ENCODE peak calls at places on chromosomes 16 and 17, in nine cellular contexts. D is spleen, V is neural progenitor cell, E is type B pancreatic cell, P is thoracic aorta, T is upper lobe of right lung, Q is astrocyte of the spinal cord, F is foreskin fibroblast, Y is A549. H is an unnamed sample.

GRCh38 chr17:47087093-47087492 is 102.0 kb downstream of the CDC27 start:
- DNase-seq in D (no peak), V (no peak), E (no peak), P (no peak), T (no peak), Q (no peak), F (no peak), Y (no peak), H (no peak)

GRCh38 chr16:17277981-17278381 is 192.8 kb downstream of the XYLT1 start:
- DNase-seq in D (no peak), V (peak), E (no peak), P (no peak), T (no peak), Q (no peak), F (no peak), Y (peak), H (peak)

GRCh38 chr16:80231888-80232287 is 308.9 kb upstream of the DYNLRB2 start:
- DNase-seq in D (no peak), V (no peak), E (no peak), P (no peak), T (no peak), Q (peak), F (peak), Y (no peak), H (no peak)

GRCh38 chr16:4976079-4976478 is 17.9 kb downstream of the SEC14L5 start:
- DNase-seq in D (peak), V (no peak), E (no peak), P (no peak), T (no peak), Q (no peak), F (no peak), Y (no peak), H (no peak)

GRCh38 chr17:46026045-46026814 is 27.2 kb downstream of the STH start:
- DNase-seq in D (peak), V (no peak), E (no peak), P (no peak), T (no peak), Q (no peak), F (no peak), Y (no peak), H (no peak)

GRCh38 chr16:937311-937710 is 33.5 kb downstream of the LMF1 start:
- DNase-seq in D (peak), V (no peak), E (no peak), P (no peak), T (no peak), Q (no peak), F (no peak), Y (no peak), H (no peak)

GRCh38 chr16:81053761-81054160 is 18.1 kb downstream of the ATMIN start:
- DNase-seq in D (no peak), V (no peak), E (no peak), P (no peak), T (no peak), Q (no peak), F (no peak), Y (no peak), H (no peak)

GRCh38 chr17:80843741-80844156 is 147.9 kb upstream of the CHMP6 start:
- DNase-seq in D (peak), V (no peak), E (no peak), P (no peak), T (peak), Q (no peak), F (no peak), Y (no peak), H (no peak)

GRCh38 chr17:61475726-61476125 is 23.5 kb downstream of the TBX4 start:
- DNase-seq in D (peak), V (no peak), E (no peak), P (no peak), T (peak), Q (no peak), F (peak), Y (no peak), H (no peak)

GRCh38 chr17:61388561-61389356 is 10.9 kb upstream of the TBX2 start:
- DNase-seq in D (no peak), V (no peak), E (no peak), P (no peak), T (no peak), Q (no peak), F (no peak), Y (no peak), H (no peak)

GRCh38 chr16:73093146-73094144 is 45.5 kb upstream of the ZFHX3 start:
- DNase-seq in D (no peak), V (no peak), E (no peak), P (peak), T (no peak), Q (peak), F (no peak), Y (no peak), H (no peak)

GRCh38 chr17:38871247-38871991 is 1.6 kb downstream of the LASP1 start:
- DNase-seq in D (peak), V (peak), E (no peak), P (peak), T (peak), Q (peak), F (peak), Y (peak), H (peak)
- TF ChIP-seq CTCF in D (no peak), V (no peak), E (no peak), P (no peak), T (peak), Q (peak), F (no peak), Y (peak), H (peak)

GRCh38 chr17:42676424-42677011 is at the start of gene PLEKHH3:
- DNase-seq in D (peak), V (peak), E (no peak), P (no peak), T (no peak), Q (no peak), F (no peak), Y (no peak), H (no peak)

GRCh38 chr17:42674755-42675347 is 1.9 kb downstream of the PLEKHH3 start:
- DNase-seq in D (no peak), V (peak), E (no peak), P (no peak), T (peak), Q (no peak), F (no peak), Y (no peak), H (peak)

GRCh38 chr17:42675348-42675983 is 1.3 kb downstream of the PLEKHH3 start:
- DNase-seq in D (no peak), V (no peak), E (no peak), P (no peak), T (peak), Q (no peak), F (no peak), Y (no peak), H (peak)

GRCh38 chr17:42677012-42677857 is 441 bp upstream of the PLEKHH3 start:
- DNase-seq in D (peak), V (peak), E (peak), P (peak), T (peak), Q (peak), F (peak), Y (peak), H (peak)

GRCh38 chr17:42675984-42676423 is 790 bp downstream of the PLEKHH3 start:
- DNase-seq in D (peak), V (no peak), E (no peak), P (no peak), T (peak), Q (peak), F (peak), Y (peak), H (peak)
- TF ChIP-seq CTCF in D (no peak), V (no peak), E (no peak), P (no peak), T (no peak), Q (no peak), F (no peak), Y (no peak), H (no peak)

DNA sequence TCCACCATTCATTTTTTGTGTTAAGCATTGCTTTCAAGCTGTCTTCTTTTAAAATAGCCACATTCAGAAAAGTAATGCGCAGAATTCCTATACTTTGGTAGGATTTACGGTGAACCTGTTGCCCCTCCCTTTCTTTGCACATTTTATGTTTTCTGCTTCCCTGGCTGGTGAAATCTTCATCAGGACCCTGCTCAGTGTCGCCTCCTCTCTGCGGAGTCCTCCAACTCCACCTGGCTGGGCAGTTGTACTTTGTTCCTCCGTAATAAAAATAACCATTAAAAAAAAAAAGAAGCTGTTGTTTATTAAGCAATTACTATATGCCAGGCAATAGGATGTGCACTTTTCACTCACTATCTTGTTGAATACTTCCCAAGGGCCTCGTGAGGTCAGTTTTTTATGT is 2.9 kb downstream of the UMOD start:
- DNase-seq in D (no peak), V (peak), E (no peak), P (no peak), T (no peak), Q (no peak), F (no peak), Y (no peak), H (no peak)
- TF ChIP-seq CTCF in D (no peak), V (peak), E (peak), P (no peak), T (no peak), Q (no peak), F (no peak), Y (no peak), H (no peak)

GRCh38 chr17:16976686-16977550 is 5.0 kb upstream of the TNFRSF13B start:
- DNase-seq in D (no peak), V (no peak), E (no peak), P (no peak), T (no peak), Q (no peak), F (no peak), Y (no peak), H (no peak)
- TF ChIP-seq CTCF in D (no peak), V (no peak), E (no peak), P (no peak), T (no peak), Q (no peak), F (no peak), Y (no peak), H (no peak)

GRCh38 chr17:52158450-52159042 is at the start of gene CA10:
- DNase-seq in D (no peak), V (peak), E (no peak), P (no peak), T (no peak), Q (no peak), F (no peak), Y (no peak), H (no peak)
- TF ChIP-seq CTCF in D (no peak), V (peak), E (peak), P (no peak), T (no peak), Q (no peak), F (no peak), Y (no peak), H (no peak)

DNA sequence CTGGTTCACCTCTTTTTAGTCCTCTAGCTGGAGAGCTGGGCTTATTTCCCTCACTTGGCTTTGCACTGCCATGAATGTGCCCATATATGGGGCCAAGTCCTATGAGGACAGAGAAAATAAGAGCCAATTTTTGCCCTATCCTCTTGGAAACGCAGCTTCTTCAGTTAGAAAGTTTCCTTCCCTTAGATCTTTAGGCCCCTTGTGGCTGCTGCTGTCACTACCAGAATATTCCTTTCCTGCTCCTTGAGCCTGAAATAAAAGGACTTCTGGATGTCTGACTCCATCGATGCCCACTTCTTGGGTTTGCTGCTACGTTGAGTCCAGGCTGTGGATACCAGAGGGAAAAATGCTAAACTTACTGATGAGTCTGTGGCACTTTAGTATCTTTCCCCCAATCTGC is 487.1 kb downstream of the GRIN2A start:
- DNase-seq in D (no peak), V (peak), E (no peak), P (no peak), T (no peak), Q (no peak), F (no peak), Y (no peak), H (no peak)
- TF ChIP-seq CTCF in D (no peak), V (peak), E (peak), P (no peak), T (no peak), Q (no peak), F (no peak), Y (no peak), H (no peak)

GRCh38 chr16:56729736-56730662 is at the start of gene NUP93:
- DNase-seq in D (peak), V (peak), E (peak), P (peak), T (peak), Q (peak), F (peak), Y (peak), H (peak)
- TF ChIP-seq CTCF in D (no peak), V (no peak), E (no peak), P (no peak), T (no peak), Q (no peak), F (no peak), Y (no peak), H (no peak)

GRCh38 chr17:14808425-14808824 is 456.7 kb downstream of the PMP22 start:
- DNase-seq in D (no peak), V (no peak), E (no peak), P (no peak), T (no peak), Q (no peak), F (no peak), Y (no peak), H (no peak)

GRCh38 chr17:14818469-14818868 is 446.7 kb downstream of the PMP22 start:
- DNase-seq in D (no peak), V (no peak), E (no peak), P (no peak), T (no peak), Q (no peak), F (no peak), Y (no peak), H (no peak)

GRCh38 chr17:14815079-14815478 is 450.0 kb downstream of the PMP22 start:
- DNase-seq in D (no peak), V (no peak), E (no peak), P (no peak), T (no peak), Q (no peak), F (peak), Y (no peak), H (no peak)

DNA sequence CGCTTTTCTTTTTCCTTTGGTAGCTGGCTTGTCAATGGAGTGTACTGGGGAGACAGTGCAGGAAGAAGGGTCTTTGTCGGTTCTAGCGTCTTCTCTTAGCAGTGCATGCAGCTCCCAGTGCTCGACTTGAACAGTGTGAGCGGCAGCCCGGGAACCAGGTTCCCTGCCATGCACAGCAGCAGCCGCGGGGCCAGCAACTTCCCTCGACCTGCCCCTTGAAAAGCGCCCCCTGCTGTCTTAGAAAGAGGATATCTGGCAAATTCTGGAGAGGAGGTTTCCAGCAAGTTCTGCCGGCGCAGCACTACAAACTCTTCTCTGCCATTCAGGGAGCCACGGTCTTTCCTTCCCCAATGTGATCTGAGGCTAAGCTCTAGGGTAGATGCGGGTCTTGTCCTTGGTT is 451.5 kb downstream of the PMP22 start:
- DNase-seq in D (peak), V (peak), E (no peak), P (no peak), T (peak), Q (no peak), F (no peak), Y (peak), H (no peak)
- TF ChIP-seq CTCF in D (no peak), V (peak), E (peak), P (no peak), T (peak), Q (no peak), F (no peak), Y (no peak), H (no peak)

DNA sequence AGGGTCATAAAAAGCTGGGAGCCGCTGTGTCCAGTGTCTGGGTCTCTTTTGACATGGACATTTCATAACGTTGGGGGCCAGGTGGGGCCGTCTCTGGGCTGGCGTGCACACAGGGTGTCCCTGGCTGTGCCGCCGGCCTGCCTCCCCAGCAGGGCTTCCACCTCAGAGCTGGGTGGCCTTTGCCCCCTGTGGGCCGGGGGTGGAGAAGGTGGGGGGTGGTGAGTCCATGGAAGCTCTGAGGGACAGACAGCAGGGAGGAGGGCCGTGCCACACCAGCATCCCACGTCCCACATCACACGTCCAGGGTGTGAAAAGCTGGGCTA is 908 bp upstream of the SNAI3 start:
- DNase-seq in D (peak), V (no peak), E (no peak), P (no peak), T (no peak), Q (no peak), F (no peak), Y (no peak), H (no peak)
- TF ChIP-seq CTCF in D (no peak), V (no peak), E (no peak), P (no peak), T (no peak), Q (no peak), F (no peak), Y (no peak), H (no peak)

DNA sequence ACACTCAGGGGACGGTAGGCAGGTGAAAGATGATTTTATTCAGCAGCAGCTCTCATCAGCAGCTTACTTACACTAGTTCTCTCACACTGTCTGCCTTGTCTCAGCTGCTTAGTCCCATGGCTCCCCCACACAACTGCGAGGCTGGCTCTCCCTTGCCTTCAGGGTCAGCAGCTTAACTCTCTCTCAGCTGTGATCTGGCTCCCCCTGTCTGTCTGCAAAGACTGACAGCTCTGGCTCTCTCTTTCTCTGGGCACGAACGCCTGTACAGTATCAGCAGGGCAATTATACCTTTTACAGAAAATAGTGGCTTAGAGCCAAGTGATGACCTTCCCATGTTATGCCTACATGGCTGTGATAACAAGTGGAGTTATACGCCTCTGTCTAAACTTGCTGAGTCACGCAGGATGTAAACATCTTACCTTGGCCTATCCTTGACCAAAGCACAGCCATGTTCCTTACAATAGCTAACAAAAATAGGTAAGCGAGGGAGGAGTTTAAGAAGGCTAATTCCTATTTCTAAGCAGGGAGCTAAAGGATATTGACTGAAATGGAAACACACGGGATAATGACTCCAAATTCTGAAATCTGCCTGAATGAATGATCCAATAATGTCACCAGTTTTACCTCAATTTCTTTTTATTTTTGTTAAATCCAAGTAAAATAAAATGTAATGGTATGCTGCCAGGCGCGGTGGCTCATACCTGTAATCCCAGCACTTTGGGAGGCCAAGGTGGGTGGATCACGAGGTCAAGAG is 1.1 kb upstream of the NDUFAB1 start:
- DNase-seq in D (peak), V (peak), E (no peak), P (no peak), T (no peak), Q (no peak), F (no peak), Y (peak), H (peak)
- TF ChIP-seq CTCF in D (peak), V (peak), E (no peak), P (no peak), T (no peak), Q (peak), F (no peak), Y (peak), H (no peak)